ENCODE peak calls at places on chromosomes 3 and 15, in four cellular contexts. H is AG09309, W is MCF 10A, N is mammary epithelial cell. K is an unnamed sample.

GRCh38 chr3:148727242-148727641 is 29.5 kb downstream of the AGTR1 start:
- DNase-seq in H (no peak), W (peak; percentile 49), N (no peak), K (peak; percentile 16)

GRCh38 chr3:157523814-157524213 is 20.6 kb upstream of the VEPH1 start:
- DNase-seq in H (no peak), W (no peak), N (no peak), K (no peak)

GRCh38 chr3:84958495-84959469 is at the start of gene CADM2:
- DNase-seq in H (peak; percentile 4), W (peak; percentile 90), N (peak; percentile 75), K (peak; percentile 90)

GRCh38 chr15:39466428-39466827 is 114.5 kb upstream of the THBS1 start:
- DNase-seq in H (no peak), W (no peak), N (no peak), K (no peak)

GRCh38 chr15:75654201-75654907 is 6.6 kb downstream of the SNX33 start:
- DNase-seq in H (no peak), W (no peak), N (no peak), K (no peak)

GRCh38 chr3:41026394-41027177 is 172.7 kb upstream of the CTNNB1 start:
- DNase-seq in H (no peak), W (peak; percentile 51), N (peak; percentile 42), K (no peak)

GRCh38 chr3:58214484-58215316 is 3.9 kb upstream of the DNASE1L3 start:
- DNase-seq in H (no peak), W (peak; percentile 99), N (peak; percentile 100), K (peak; percentile 67)

GRCh38 chr15:39358441-39359041 is 222.3 kb upstream of the THBS1 start:
- DNase-seq in H (no peak), W (no peak), N (peak; percentile 16), K (no peak)

GRCh38 chr3:141047168-141047567 is 4.0 kb upstream of the SPSB4 start:
- DNase-seq in H (no peak), W (peak; percentile 66), N (peak; percentile 80), K (no peak)

GRCh38 chr3:65027335-65027734 is 339.5 kb upstream of the ADAMTS9 start:
- DNase-seq in H (no peak), W (no peak), N (no peak), K (no peak)

GRCh38 chr3:65028024-65028423 is 340.2 kb upstream of the ADAMTS9 start:
- DNase-seq in H (no peak), W (no peak), N (no peak), K (no peak)

GRCh38 chr3:65020780-65021179 is 333.0 kb upstream of the ADAMTS9 start:
- DNase-seq in H (no peak), W (no peak), N (no peak), K (no peak)

GRCh38 chr3:65026151-65026550 is 338.4 kb upstream of the ADAMTS9 start:
- DNase-seq in H (no peak), W (peak; percentile 6), N (no peak), K (no peak)

DNA sequence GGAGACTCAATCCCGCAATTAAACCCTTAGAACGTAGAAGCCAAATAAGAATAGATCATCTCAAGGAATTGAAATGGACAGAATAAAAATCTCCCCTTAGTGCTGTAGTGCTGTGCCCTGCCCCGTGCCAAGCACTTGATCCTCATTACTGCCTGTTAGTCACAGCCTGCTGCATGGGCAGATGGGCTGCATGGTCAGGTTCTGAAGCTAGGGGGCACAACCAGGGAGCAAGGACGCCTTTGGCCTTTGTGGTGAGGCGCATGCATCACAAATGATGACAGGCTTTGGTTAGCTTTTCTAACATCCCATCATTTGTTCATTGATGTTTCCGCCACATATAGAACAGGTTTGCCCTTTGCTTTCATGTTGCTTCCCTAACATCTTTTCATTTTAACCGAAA is 336.3 kb upstream of the ADAMTS9 start:
- DNase-seq in H (no peak), W (no peak), N (no peak), K (no peak)
- TF ChIP-seq CTCF in H (no peak), W (no peak), N (no peak), K (no peak)

GRCh38 chr3:128195802-128196201 is 42.5 kb downstream of the EEFSEC start:
- DNase-seq in H (no peak), W (no peak), N (no peak), K (no peak)

GRCh38 chr3:128196645-128197044 is 43.4 kb downstream of the EEFSEC start:
- DNase-seq in H (no peak), W (no peak), N (no peak), K (no peak)

GRCh38 chr3:128194843-128195242 is 41.6 kb downstream of the EEFSEC start:
- DNase-seq in H (no peak), W (no peak), N (no peak), K (no peak)

GRCh38 chr3:128193153-128193552 is 39.9 kb downstream of the EEFSEC start:
- DNase-seq in H (no peak), W (no peak), N (no peak), K (no peak)

GRCh38 chr3:128195369-128195768 is 42.1 kb downstream of the EEFSEC start:
- DNase-seq in H (no peak), W (no peak), N (no peak), K (no peak)
- TF ChIP-seq CTCF in H (no peak), W (no peak), N (no peak), K (no peak)

GRCh38 chr3:62229908-62230307 is 143.4 kb downstream of the FEZF2 start:
- DNase-seq in H (no peak), W (peak; percentile 27), N (peak; percentile 9), K (no peak)
- TF ChIP-seq CTCF in H (peak; percentile 21), W (no peak), N (peak; percentile 51), K (no peak)

GRCh38 chr3:57184516-57184915 is 15.3 kb downstream of the HESX1 start:
- DNase-seq in H (no peak), W (no peak), N (no peak), K (no peak)

GRCh38 chr3:57176045-57176444 is 10.9 kb upstream of the IL17RD start:
- DNase-seq in H (no peak), W (no peak), N (no peak), K (no peak)

DNA sequence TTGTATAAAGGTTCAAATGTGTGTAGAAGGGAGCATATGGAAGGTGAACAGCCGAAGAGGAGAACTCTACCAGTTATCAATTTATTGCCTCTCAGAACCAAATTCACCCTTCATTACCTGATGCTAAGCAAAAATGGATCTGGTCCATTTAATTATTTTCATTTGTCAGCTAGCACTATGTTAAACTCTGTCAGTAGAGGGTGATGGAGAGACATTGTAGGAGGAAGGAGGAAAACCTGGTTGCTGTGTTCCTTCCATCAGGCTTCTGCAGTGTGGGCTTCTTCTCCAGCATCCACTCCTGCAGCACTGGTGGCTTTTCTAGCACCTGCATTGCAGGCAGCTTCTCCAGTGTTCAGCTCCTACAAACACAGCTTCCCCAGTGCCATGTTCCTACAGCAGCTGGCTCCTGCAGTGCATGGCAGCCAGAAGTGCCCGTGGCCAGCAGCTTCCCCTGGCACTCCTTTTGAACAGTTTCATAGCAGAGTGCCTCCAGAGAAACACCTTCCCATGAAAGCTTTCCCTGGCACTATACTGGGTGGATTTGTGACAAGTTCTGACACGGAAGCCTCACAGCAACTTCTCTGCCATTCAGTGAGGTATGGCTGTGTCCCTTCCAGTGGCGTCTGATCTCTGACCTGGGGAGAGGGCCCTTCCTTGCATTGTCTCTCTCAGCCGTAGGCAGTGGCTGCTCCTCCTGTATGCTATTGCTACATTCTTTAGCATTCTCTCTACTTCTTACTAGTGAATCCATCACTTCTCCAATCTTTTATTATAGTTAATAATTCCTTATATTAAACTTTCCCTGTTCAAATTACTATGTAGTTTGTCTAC is 14.6 kb upstream of the IL17RD start:
- DNase-seq in H (no peak), W (peak; percentile 31), N (no peak), K (peak; percentile 30)
- TF ChIP-seq CTCF in H (peak; percentile 53), W (peak; percentile 47), N (peak; percentile 66), K (peak; percentile 66)

DNA sequence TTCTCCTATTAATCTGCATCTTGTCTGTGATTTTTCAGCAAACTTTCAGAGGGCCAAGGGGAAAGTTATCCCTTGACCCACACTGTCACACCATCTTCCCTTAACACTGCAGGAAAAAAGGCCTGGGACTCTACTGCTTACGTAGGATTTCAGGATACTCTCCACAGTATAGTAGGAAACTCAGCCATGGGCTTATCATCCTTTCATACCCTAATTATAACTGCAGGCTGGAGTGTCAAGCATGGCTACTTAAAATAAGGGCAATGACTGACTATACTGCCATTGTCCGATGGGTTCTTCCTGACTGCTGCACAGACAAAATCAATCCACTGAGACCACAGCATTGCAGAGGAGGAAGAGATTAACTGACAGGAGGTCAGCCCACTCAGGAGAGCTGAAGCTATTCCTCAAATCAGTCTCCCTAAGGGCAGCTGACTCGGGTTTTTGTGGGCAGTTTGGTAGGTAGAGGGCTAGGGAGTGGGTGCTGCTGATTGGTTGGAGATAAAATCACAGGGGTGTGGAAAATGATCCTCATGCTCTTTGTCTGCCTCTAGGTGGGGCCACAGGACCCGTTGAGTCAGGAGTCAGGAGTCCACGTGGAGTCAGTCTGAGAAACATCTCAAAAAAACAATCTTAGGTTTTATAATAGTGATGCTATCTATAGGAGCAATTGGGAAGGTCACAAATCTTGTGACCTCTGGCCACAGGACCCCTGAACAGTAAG is 118.2 kb upstream of the STRIT1 start:
- DNase-seq in H (no peak), W (peak; percentile 36), N (peak; percentile 6), K (no peak)
- TF ChIP-seq CTCF in H (no peak), W (no peak), N (peak; percentile 31), K (peak; percentile 21)

GRCh38 chr3:195021674-195022073 is 249.3 kb downstream of the XXYLT1 start:
- DNase-seq in H (no peak), W (no peak), N (no peak), K (no peak)
- TF ChIP-seq CTCF in H (no peak), W (no peak), N (no peak), K (no peak)

DNA sequence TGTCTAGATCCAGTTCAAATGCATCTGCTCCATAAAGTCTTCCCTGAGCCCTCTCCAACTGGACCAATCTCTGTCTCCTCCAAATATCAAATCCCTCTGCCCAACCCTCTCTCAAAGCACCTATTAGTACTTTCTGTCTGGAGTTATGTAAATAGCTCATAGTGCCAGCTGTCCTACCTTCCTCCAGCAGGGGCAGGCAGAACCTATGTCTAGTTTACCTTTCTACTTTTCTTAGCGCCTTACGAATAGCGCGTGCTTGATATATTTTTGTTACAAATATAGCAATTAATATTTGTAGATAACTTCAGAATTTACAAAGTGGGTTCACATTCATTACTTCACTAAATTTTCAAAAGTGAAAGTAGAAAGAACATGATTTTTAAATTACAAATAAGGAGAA is 14.0 kb upstream of the CCDC80 start:
- DNase-seq in H (no peak), W (no peak), N (no peak), K (no peak)
- TF ChIP-seq CTCF in H (peak; percentile 29), W (no peak), N (peak; percentile 28), K (no peak)

GRCh38 chr3:81218023-81218422 is 543.4 kb downstream of the GBE1 start:
- DNase-seq in H (no peak), W (peak; percentile 34), N (no peak), K (no peak)
- TF ChIP-seq CTCF in H (no peak), W (peak; percentile 20), N (peak; percentile 43), K (peak; percentile 20)

DNA sequence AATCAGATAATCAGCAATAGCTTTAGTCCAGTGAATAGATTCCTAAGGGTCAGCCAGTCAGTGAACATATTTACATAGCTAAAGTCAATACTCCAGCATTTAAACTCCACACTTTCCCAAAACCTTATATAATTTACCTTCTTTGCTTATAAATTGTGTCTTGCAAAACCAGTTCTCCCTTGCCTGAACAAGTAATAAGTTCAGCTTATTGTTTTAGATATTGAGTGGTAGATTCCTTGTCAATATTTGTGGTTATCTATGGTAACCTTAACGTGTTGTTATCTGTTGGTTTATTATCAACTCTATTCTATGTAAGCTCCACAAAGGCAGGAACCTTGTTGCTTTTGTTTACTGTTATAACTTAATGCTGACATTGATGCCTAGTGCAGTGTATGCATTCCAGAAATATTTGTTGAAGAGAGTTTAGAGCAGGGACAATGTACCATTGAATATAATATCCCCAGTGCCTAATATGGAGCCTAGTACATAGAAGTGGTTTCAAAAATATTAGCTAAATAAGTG is 24.0 kb downstream of the PLSCR5 start:
- DNase-seq in H (no peak), W (no peak), N (no peak), K (no peak)
- TF ChIP-seq CTCF in H (no peak), W (no peak), N (no peak), K (no peak)

GRCh38 chr3:48240711-48241491 is at the start of gene ZNF589:
- DNase-seq in H (no peak), W (peak; percentile 97), N (peak; percentile 94), K (peak; percentile 96)
- TF ChIP-seq CTCF in H (no peak), W (no peak), N (peak; percentile 48), K (peak; percentile 53)

K was measured in GM10248.